ENCODE peak calls at places on chromosomes 12 and 14, in six cellular contexts. J is GM04504, K is brain microvascular endothelial cell, I is ELF-1, Q is AG09309, Y is hypothalamus. G is an unnamed sample.

GRCh38 chr14:97688626-97689336 is 891.6 kb downstream of the VRK1 start:
- DNase-seq in Q (no peak), K (no peak), Y (no peak), I (peak), J (no peak), G (no peak)

GRCh38 chr12:130354407-130354806 is 16.7 kb downstream of the PIWIL1 start:
- DNase-seq in K (no peak), J (no peak), Q (no peak), Y (no peak), I (peak), G (no peak)

GRCh38 chr12:87136330-87136976 is 880.3 kb upstream of the MGAT4C start:
- DNase-seq in K (no peak), J (no peak), Y (no peak), Q (no peak), I (no peak), G (no peak)

GRCh38 chr12:32183646-32184045 is 77.0 kb downstream of the BICD1 start:
- DNase-seq in J (peak), Q (no peak), I (peak), K (peak), Y (no peak), G (no peak)

GRCh38 chr12:124685689-124685993 is 118.2 kb upstream of the NCOR2 start:
- DNase-seq in K (no peak), Y (no peak), I (no peak), Q (no peak), J (no peak), G (no peak)

GRCh38 chr14:69685716-69686115 is 74.3 kb downstream of the SUSD6 start:
- DNase-seq in Y (peak), Q (no peak), I (no peak), K (no peak), J (no peak), G (no peak)

GRCh38 chr12:4037747-4038312 is 164.6 kb upstream of the PARP11 start:
- DNase-seq in J (no peak), Y (no peak), I (peak), Q (no peak), K (peak), G (no peak)

GRCh38 chr12:100017056-100017455 is 32.3 kb upstream of the ANKS1B start:
- DNase-seq in Q (no peak), I (no peak), Y (no peak), J (no peak), K (no peak), G (no peak)

GRCh38 chr14:52950898-52951729 is at the start of gene FERMT2:
- DNase-seq in K (peak), J (peak), Q (peak), Y (peak), I (peak), G (peak)

GRCh38 chr12:46206471-46206870 is 62.4 kb downstream of the SLC38A1 start:
- DNase-seq in Y (no peak), K (no peak), Q (no peak), I (no peak), J (no peak), G (no peak)

GRCh38 chr12:64801381-64801780 is 23.1 kb upstream of the TBC1D30 start:
- DNase-seq in J (no peak), I (no peak), Y (no peak), Q (no peak), K (no peak), G (no peak)

GRCh38 chr12:100141998-100142850 is 450 bp downstream of the BLTP3B start:
- DNase-seq in K (peak), Y (peak), I (peak), J (no peak), Q (no peak), G (no peak)

GRCh38 chr14:101669629-101670028 is 91.9 kb upstream of the PPP2R5C start:
- DNase-seq in J (no peak), I (no peak), Q (no peak), K (no peak), Y (no peak), G (no peak)

GRCh38 chr12:68331500-68331868 is 678 bp downstream of the MDM1 start:
- DNase-seq in I (no peak), Q (no peak), K (no peak), J (no peak), Y (no peak), G (no peak)

GRCh38 chr14:68945585-68946289 is 33.4 kb downstream of the ACTN1 start:
- DNase-seq in I (no peak), Q (no peak), K (no peak), Y (no peak), J (no peak), G (no peak)

GRCh38 chr12:64669270-64669842 is 59.1 kb downstream of the RASSF3 start:
- DNase-seq in Y (no peak), Q (no peak), J (no peak), I (peak), K (no peak), G (no peak)

GRCh38 chr12:108297895-108298760 is 41.0 kb downstream of the CMKLR1 start:
- DNase-seq in Q (no peak), Y (no peak), I (no peak), J (no peak), K (no peak), G (no peak)

GRCh38 chr14:22991852-22992251 is 9.5 kb upstream of the AJUBA start:
- DNase-seq in Q (no peak), K (no peak), I (no peak), Y (no peak), J (no peak), G (no peak)

GRCh38 chr14:56686416-56686815 is 106.8 kb downstream of the TMEM260 start:
- DNase-seq in I (peak), J (no peak), Y (peak), K (no peak), Q (no peak), G (no peak)

GRCh38 chr14:73381379-73382013 is 76.8 kb downstream of the NUMB start:
- DNase-seq in I (no peak), Y (no peak), Q (no peak), J (no peak), K (no peak), G (no peak)

GRCh38 chr12:50325890-50326391 is 42.6 kb upstream of the LIMA1 start:
- DNase-seq in Q (no peak), K (no peak), J (no peak), Y (no peak), I (no peak), G (no peak)

GRCh38 chr12:107320929-107321618 is 227.7 kb upstream of the CRY1 start:
- DNase-seq in J (no peak), I (peak), Y (no peak), Q (no peak), K (peak), G (no peak)

GRCh38 chr12:106255952-106256351 is 8.1 kb upstream of the CKAP4 start:
- DNase-seq in Y (no peak), I (no peak), J (no peak), K (no peak), Q (no peak), G (no peak)

GRCh38 chr12:67698711-67699603 is 50.4 kb downstream of the DYRK2 start:
- DNase-seq in K (no peak), I (no peak), Y (no peak), J (no peak), Q (peak), G (no peak)

GRCh38 chr12:63276537-63277365 is 125.8 kb upstream of the AVPR1A start:
- DNase-seq in Q (no peak), Y (no peak), J (no peak), K (peak), I (peak), G (no peak)

GRCh38 chr14:75736845-75737485 is 75.9 kb downstream of the TTLL5 start:
- DNase-seq in J (no peak), Q (no peak), Y (no peak), I (no peak), K (no peak), G (no peak)

GRCh38 chr14:95562892-95563685 is 28.2 kb downstream of the GLRX5 start:
- DNase-seq in J (no peak), K (peak), I (no peak), Q (no peak), Y (no peak), G (no peak)

GRCh38 chr12:89351489-89352241 is 636 bp downstream of the DUSP6 start:
- DNase-seq in K (no peak), Q (no peak), I (peak), J (no peak), Y (no peak), G (no peak)

GRCh38 chr14:22412936-22413411 is 176.1 kb downstream of the DAD1 start:
- DNase-seq in Y (no peak), K (no peak), Q (no peak), J (no peak), I (no peak), G (peak)

GRCh38 chr14:79165460-79166080 is 995.4 kb downstream of the NRXN3 start:
- DNase-seq in I (no peak), K (no peak), J (no peak), Q (no peak), Y (no peak), G (no peak)

GRCh38 chr12:5633102-5633501 is 201.2 kb downstream of the NTF3 start:
- DNase-seq in K (no peak), I (no peak), Y (no peak), Q (no peak), J (no peak), G (no peak)

GRCh38 chr14:82394916-82395315 is 861.3 kb upstream of the SEL1L start:
- DNase-seq in I (no peak), Q (no peak), K (no peak), Y (no peak), J (no peak), G (no peak)

GRCh38 chr12:1799068-1799881 is 21.1 kb upstream of the LRTM2 start:
- DNase-seq in I (no peak), J (no peak), Y (no peak), K (no peak), Q (no peak), G (no peak)

GRCh38 chr12:4449862-4450222 is 4.2 kb upstream of the FGF6 start:
- DNase-seq in I (no peak), K (no peak), J (no peak), Y (no peak), Q (no peak), G (peak)